ENCODE peak calls at places on chromosomes 6 and 20, in six cellular contexts. N is left colon; F is sciatic nerve; R is lower lobe of right lung; M is left lobe of liver; P is central memory CD8-positive, alpha-beta T cell. E is an unnamed sample.

GRCh38 chr20:10622657-10623418 is 51.0 kb downstream of the JAG1 start:
- ATAC-seq in R (peak; percentile 37), N (no peak), M (no peak), F (peak; percentile 94), P (no peak), E (no peak)

GRCh38 chr6:34334796-34335416 is 57.6 kb downstream of the NUDT3 start:
- ATAC-seq in R (no peak), F (no peak), P (no peak), M (no peak), N (no peak), E (no peak)

GRCh38 chr6:27911953-27912446 is at the start of gene OR2B2:
- ATAC-seq in M (no peak), R (no peak), F (no peak), N (no peak), P (no peak), E (no peak)

GRCh38 chr6:34592208-34592952 is 36.3 kb upstream of the SPDEF start:
- ATAC-seq in N (no peak), M (no peak), P (no peak), R (no peak), F (no peak), E (no peak)

GRCh38 chr6:16539086-16539931 is 222.0 kb downstream of the ATXN1 start:
- ATAC-seq in N (no peak), R (no peak), F (no peak), M (no peak), P (no peak), E (peak; percentile 26)

GRCh38 chr6:11245406-11245990 is 13.0 kb upstream of the NEDD9 start:
- ATAC-seq in R (no peak), P (no peak), N (no peak), M (no peak), F (no peak), E (no peak)

GRCh38 chr6:132465530-132466485 is 47.1 kb downstream of the STX7 start:
- ATAC-seq in M (no peak), N (no peak), R (no peak), F (no peak), P (no peak), E (no peak)

GRCh38 chr20:4952229-4952628 is 49.1 kb downstream of the SLC23A2 start:
- ATAC-seq in R (no peak), M (no peak), N (no peak), P (no peak), F (no peak), E (no peak)

GRCh38 chr6:157760589-157761330 is 62.3 kb upstream of the SNX9 start:
- ATAC-seq in R (no peak), N (no peak), F (no peak), M (no peak), P (no peak), E (no peak)

GRCh38 chr20:45813006-45813340 is 529 bp downstream of the UBE2C start:
- ATAC-seq in F (no peak), M (no peak), P (no peak), R (no peak), N (no peak), E (no peak)

GRCh38 chr6:158539363-158539762 is 20.5 kb upstream of the TMEM181 start:
- ATAC-seq in F (no peak), N (peak; percentile 39), M (no peak), R (no peak), P (no peak), E (no peak)

GRCh38 chr6:5837323-5837722 is 169.4 kb downstream of the NRN1 start:
- ATAC-seq in F (no peak), N (no peak), P (no peak), M (no peak), R (no peak), E (no peak)

GRCh38 chr6:24936641-24937317 is 1.0 kb upstream of the RIPOR2 start:
- ATAC-seq in P (peak; percentile 74), M (no peak), N (no peak), F (no peak), R (peak; percentile 72), E (peak; percentile 59)